ENCODE peak calls at places on chromosomes 4 and X, in seven cellular contexts. D is body of pancreas, J is PC-3, Q is epithelial cell of esophagus, M is choroid plexus epithelial cell, O is adipocyte, P is AG10803. Y is an unnamed sample.

GRCh38 chr4:167101035-167101434 is 133.3 kb downstream of the SPOCK3 start:
- DNase-seq in Q (no peak), M (no peak), J (no peak), D (no peak), P (no peak), O (no peak), Y (no peak)

GRCh38 chr4:77040265-77040664 is 35.5 kb downstream of the CCNI start:
- DNase-seq in Q (peak; percentile 70), P (peak; percentile 65), M (peak; percentile 81), J (peak; percentile 51), D (no peak), O (peak; percentile 70), Y (no peak)

GRCh38 chr4:165663411-165663810 is 209.6 kb upstream of the TLL1 start:
- DNase-seq in Q (no peak), O (no peak), D (no peak), M (no peak), J (no peak), P (no peak), Y (no peak)

GRCh38 chrX:131617182-131617581 is 73.3 kb downstream of the OR13H1 start:
- DNase-seq in Q (peak; percentile 16), O (no peak), P (peak; percentile 36), J (peak; percentile 68), M (no peak), D (no peak), Y (no peak)

GRCh38 chrX:45006002-45006800 is 133.2 kb downstream of the KDM6A start:
- DNase-seq in J (peak; percentile 88), D (no peak), P (no peak), O (no peak), Q (peak; percentile 47), M (peak; percentile 25), Y (no peak)

GRCh38 chr4:28073860-28074555 is 1213.4 kb downstream of the STIM2 start:
- DNase-seq in D (no peak), Q (no peak), P (no peak), O (peak; percentile 9), J (peak; percentile 7), M (peak; percentile 11), Y (no peak)

GRCh38 chr4:151486166-151486565 is 77.2 kb downstream of the FHIP1A start:
- DNase-seq in M (peak; percentile 78), J (no peak), D (no peak), P (peak; percentile 68), O (peak; percentile 61), Q (no peak), Y (no peak)

GRCh38 chrX:85963736-85964135 is 83.6 kb downstream of the CHM start:
- DNase-seq in P (peak; percentile 64), O (peak; percentile 54), D (no peak), Q (peak; percentile 53), M (peak; percentile 85), J (peak; percentile 75), Y (no peak)

GRCh38 chrX:136780241-136780640 is 491 bp downstream of the ARHGEF6 start:
- DNase-seq in M (no peak), O (no peak), Q (no peak), D (no peak), P (no peak), J (no peak), Y (no peak)

GRCh38 chrX:2710041-2710471 is 19.0 kb downstream of the CD99 start:
- DNase-seq in Q (peak; percentile 90), M (peak; percentile 88), P (peak; percentile 83), J (peak; percentile 76), D (no peak), O (peak; percentile 81), Y (no peak)

GRCh38 chrX:2712428-2712827 is 21.3 kb downstream of the CD99 start:
- DNase-seq in M (no peak), O (no peak), J (no peak), P (no peak), D (no peak), Q (no peak), Y (no peak)

GRCh38 chrX:2711441-2711840 is 20.3 kb downstream of the CD99 start:
- DNase-seq in Q (no peak), P (no peak), O (no peak), M (no peak), D (no peak), J (no peak), Y (no peak)

GRCh38 chrX:2708601-2709200 is 17.6 kb downstream of the CD99 start:
- DNase-seq in O (no peak), J (no peak), M (no peak), P (no peak), Q (no peak), D (no peak), Y (no peak)

DNA sequence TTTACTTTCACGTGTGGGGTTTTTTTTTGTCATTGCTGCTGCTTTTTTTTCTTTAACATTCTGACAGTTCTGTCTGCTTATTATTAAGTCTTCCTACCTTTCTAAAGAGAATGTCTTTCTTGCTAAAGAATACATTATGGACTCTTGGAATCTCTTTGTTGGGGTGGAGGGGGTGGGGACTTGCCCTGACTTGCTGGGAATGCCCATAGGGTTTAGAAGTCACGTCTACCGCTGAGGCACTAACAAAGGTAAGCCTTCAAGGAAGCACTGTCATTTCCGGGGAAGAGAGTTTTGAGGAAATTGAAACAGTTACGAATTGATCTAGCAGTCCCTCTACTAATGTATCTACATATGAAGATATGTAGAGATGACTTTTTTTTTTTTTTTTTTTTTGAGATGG is 19.4 kb downstream of the CD99 start:
- DNase-seq in Q (peak; percentile 98), D (no peak), P (no peak), M (peak; percentile 42), J (peak; percentile 74), O (no peak), Y (no peak)
- H3K4me3 ChIP-seq in Q (peak overlapping the region; percentile 40), D (no peak overlapping the region), P (peak overlapping the region; percentile 18), M (peak overlapping the region; percentile 2), J (peak overlapping the region; percentile 45), O (peak overlapping the region; percentile 67), Y (no peak overlapping the region)

DNA sequence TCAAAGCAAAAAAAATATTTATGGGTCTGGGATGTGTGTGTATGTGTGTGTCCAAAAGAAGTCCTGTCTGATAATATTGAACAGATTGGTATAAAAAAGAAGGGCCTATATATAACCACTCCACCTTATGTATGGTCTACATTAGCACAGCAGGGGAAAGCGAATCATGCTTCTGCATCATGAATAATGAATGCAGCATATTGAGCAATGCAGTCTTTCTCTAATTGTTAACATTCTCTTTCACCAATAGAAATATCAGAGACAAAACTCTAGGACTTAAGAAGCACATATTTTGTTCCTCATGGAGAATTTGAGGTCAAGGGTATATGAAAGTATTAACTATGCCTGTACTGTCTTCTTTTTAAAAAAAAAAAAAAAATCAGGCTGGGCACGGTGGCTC is 264.3 kb upstream of the NOCT start:
- DNase-seq in J (no peak), P (peak; percentile 58), D (no peak), O (peak; percentile 60), M (peak; percentile 69), Q (peak; percentile 46), Y (no peak)
- H3K4me3 ChIP-seq in J (no peak overlapping the region), P (no peak overlapping the region), D (no peak overlapping the region), O (no peak overlapping the region), M (no peak overlapping the region), Q (no peak overlapping the region), Y (no peak overlapping the region)

DNA sequence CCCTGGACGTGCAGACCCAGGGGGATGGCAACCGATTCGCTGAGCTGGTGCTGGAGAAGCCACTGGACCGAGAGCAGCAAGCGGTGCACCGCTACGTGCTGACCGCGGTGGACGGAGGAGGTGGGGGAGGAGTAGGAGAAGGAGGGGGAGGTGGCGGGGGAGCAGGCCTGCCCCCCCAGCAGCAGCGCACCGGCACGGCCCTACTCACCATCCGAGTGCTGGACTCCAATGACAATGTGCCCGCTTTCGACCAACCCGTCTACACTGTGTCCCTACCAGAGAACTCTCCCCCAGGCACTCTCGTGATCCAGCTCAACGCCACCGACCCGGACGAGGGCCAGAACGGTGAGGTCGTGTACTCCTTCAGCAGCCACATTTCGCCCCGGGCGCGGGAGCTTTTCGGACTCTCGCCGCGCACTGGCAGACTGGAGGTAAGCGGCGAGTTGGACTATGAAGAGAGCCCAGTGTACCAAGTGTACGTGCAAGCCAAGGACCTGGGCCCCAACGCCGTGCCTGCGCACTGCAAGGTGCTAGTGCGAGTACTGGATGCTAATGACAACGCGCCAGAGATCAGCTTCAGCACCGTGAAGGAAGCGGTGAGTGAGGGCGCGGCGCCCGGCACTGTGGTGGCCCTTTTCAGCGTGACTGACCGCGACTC is 1.7 kb downstream of the PCDH10 start:
- DNase-seq in P (no peak), D (no peak), O (peak; percentile 59), Q (peak; percentile 23), J (no peak), M (peak; percentile 14), Y (no peak)
- H3K4me3 ChIP-seq in P (no peak overlapping the region), D (no peak overlapping the region), O (peak overlapping the region; percentile 81), Q (no peak overlapping the region), J (no peak overlapping the region), M (peak overlapping the region; percentile 64), Y (no peak overlapping the region)

GRCh38 chrX:115571712-115572111 is 10.7 kb downstream of the PLS3 start:
- DNase-seq in Q (no peak), M (no peak), J (peak; percentile 48), P (no peak), O (no peak), D (no peak), Y (no peak)
- H3K4me3 ChIP-seq in Q (no peak overlapping the region), M (no peak overlapping the region), J (no peak overlapping the region), P (no peak overlapping the region), O (no peak overlapping the region), D (no peak overlapping the region), Y (no peak overlapping the region)

DNA sequence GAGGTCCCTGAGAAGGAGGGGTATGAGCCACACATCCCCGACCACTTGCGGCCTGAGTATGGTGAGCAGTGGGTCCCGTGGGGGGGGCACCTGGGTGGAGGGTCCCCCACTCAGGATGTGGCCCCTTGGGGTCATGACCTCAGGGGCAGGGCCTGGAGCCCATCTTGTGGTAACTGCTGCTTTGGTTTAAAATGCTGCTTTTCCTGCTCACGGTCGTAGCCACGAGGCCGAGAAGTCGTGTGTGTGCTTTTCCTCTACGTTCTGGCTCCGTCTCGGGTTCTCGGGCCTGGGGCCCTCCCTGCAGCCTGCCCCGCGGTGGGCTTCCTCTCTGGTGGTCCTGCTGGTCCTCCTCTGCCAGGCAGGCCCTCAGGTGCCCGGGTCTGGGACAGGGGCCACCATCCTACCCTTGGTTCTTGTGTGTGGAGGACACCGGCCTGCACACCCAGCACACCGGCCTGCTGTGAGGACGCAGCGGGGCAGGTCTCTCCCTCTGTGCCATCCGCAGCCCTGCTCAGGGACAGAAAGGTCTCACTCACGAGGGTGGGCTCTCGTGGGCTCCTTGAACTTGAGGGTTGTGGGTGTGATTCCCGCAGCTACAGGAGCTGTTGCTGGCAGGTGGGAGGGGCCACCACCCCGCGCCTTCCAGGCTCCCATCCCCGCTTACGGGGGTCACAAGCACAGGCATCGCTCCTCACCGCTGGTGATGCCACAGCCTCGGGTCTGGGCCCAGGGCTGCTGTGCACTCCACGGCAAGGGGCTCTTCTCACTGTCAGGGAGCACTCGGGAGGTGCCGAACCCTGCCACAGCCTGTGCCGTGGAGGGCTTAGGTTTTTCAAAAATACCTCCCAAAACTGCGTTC is 19.6 kb downstream of the UVSSA start:
- DNase-seq in O (no peak), P (no peak), Q (no peak), J (no peak), M (no peak), D (peak; percentile 9), Y (no peak)
- H3K4me3 ChIP-seq in O (no peak overlapping the region), P (no peak overlapping the region), Q (no peak overlapping the region), J (no peak overlapping the region), M (no peak overlapping the region), D (no peak overlapping the region), Y (no peak overlapping the region)

Y was measured in LNCaP clone FGC.